ENCODE peak calls at places on chromosomes 11 and 22, in four cellular contexts. One of them, this sample, is unnamed.

GRCh38 chr22:22974795-22975580 is 87.4 kb downstream of the IGLL5 start:
- DNase-seq in fibroblast of pulmonary artery: no peak
- DNase-seq in A549: no peak
- DNase-seq in AG10803: no peak
- DNase-seq in this sample: no peak

GRCh38 chr22:45554040-45554406 is 51.3 kb downstream of the FBLN1 start:
- DNase-seq in fibroblast of pulmonary artery: no peak
- DNase-seq in A549: no peak
- DNase-seq in AG10803: no peak
- DNase-seq in this sample: no peak

GRCh38 chr22:24305260-24305692 is 34.6 kb downstream of the SPECC1L start:
- DNase-seq in fibroblast of pulmonary artery: peak
- DNase-seq in A549: no peak
- DNase-seq in AG10803: peak
- DNase-seq in this sample: no peak

GRCh38 chr11:69530278-69531070 is 49.0 kb downstream of the LINC01488 start:
- DNase-seq in fibroblast of pulmonary artery: no peak
- DNase-seq in A549: no peak
- DNase-seq in AG10803: no peak
- DNase-seq in this sample: no peak

GRCh38 chr22:35766654-35767580 is 49.2 kb downstream of the APOL5 start:
- DNase-seq in fibroblast of pulmonary artery: peak
- DNase-seq in A549: no peak
- DNase-seq in AG10803: peak
- DNase-seq in this sample: peak

GRCh38 chr22:37243402-37244113 is 511 bp downstream of the RAC2 start:
- DNase-seq in fibroblast of pulmonary artery: no peak
- DNase-seq in A549: no peak
- DNase-seq in AG10803: no peak
- DNase-seq in this sample: no peak

GRCh38 chr11:60183595-60184201 is 815 bp upstream of the MS4A6A start:
- DNase-seq in fibroblast of pulmonary artery: no peak
- DNase-seq in A549: no peak
- DNase-seq in AG10803: no peak
- DNase-seq in this sample: no peak

GRCh38 chr22:21856197-21856596 is 11.2 kb downstream of the MAPK1 start:
- DNase-seq in fibroblast of pulmonary artery: no peak
- DNase-seq in A549: no peak
- DNase-seq in AG10803: no peak
- DNase-seq in this sample: no peak

GRCh38 chr22:37045958-37046357 is 5.6 kb upstream of the KCTD17 start:
- DNase-seq in fibroblast of pulmonary artery: peak
- DNase-seq in A549: peak
- DNase-seq in AG10803: peak
- DNase-seq in this sample: peak

GRCh38 chr22:30392661-30393321 is 4.0 kb upstream of the SEC14L2 start:
- DNase-seq in fibroblast of pulmonary artery: no peak
- DNase-seq in A549: no peak
- DNase-seq in AG10803: no peak
- DNase-seq in this sample: no peak

GRCh38 chr22:46575915-46576555 is 38.6 kb upstream of the CELSR1 start:
- DNase-seq in fibroblast of pulmonary artery: no peak
- DNase-seq in A549: peak
- DNase-seq in AG10803: no peak
- DNase-seq in this sample: no peak

GRCh38 chr11:47400813-47401279 is 7.5 kb upstream of the SLC39A13 start:
- DNase-seq in fibroblast of pulmonary artery: no peak
- DNase-seq in A549: no peak
- DNase-seq in AG10803: no peak
- DNase-seq in this sample: peak
- H3K4me3 ChIP-seq in fibroblast of pulmonary artery: no peak
- H3K4me3 ChIP-seq in A549: no peak
- H3K4me3 ChIP-seq in AG10803: no peak
- H3K4me3 ChIP-seq in this sample: no peak

DNA sequence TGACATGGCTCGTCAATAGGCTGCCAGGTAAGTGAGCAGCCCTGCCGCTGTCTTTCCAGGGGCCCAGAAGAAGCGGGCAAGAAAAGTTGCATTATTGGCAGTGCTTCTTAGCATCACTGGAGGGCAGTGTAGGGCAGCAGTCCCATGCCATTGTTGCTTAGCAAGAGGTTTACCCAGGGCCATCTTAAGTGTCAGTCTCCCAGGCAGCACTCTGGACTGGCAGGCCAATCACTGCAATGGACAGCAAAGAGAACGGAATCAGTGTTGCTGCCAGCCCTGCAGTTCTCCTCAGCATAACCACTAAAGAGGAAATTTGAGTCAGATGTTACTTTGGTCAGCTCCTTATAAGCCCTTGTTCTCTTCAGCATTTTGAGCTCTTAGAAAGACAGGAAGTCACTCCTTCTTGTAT is 13.4 kb upstream of the GRK2 start:
- DNase-seq in fibroblast of pulmonary artery: peak
- DNase-seq in A549: peak
- DNase-seq in AG10803: peak
- DNase-seq in this sample: peak
- TF ChIP-seq CTCF in fibroblast of pulmonary artery: peak
- TF ChIP-seq CTCF in A549: peak
- TF ChIP-seq CTCF in AG10803: peak
- TF ChIP-seq CTCF in this sample: peak

GRCh38 chr11:118003021-118003423 is 16.8 kb downstream of the IL10RA start:
- DNase-seq in fibroblast of pulmonary artery: no peak
- DNase-seq in A549: no peak
- DNase-seq in AG10803: no peak
- DNase-seq in this sample: no peak
- H3K4me3 ChIP-seq in fibroblast of pulmonary artery: no peak
- H3K4me3 ChIP-seq in A549: no peak
- H3K4me3 ChIP-seq in AG10803: no peak
- H3K4me3 ChIP-seq in this sample: no peak

GRCh38 chr22:42820075-42820763 is 36.9 kb downstream of the ARFGAP3 start:
- DNase-seq in fibroblast of pulmonary artery: peak
- DNase-seq in A549: no peak
- DNase-seq in AG10803: peak
- DNase-seq in this sample: peak
- TF ChIP-seq CTCF in fibroblast of pulmonary artery: peak
- TF ChIP-seq CTCF in A549: no peak
- TF ChIP-seq CTCF in AG10803: no peak
- TF ChIP-seq CTCF in this sample: no peak

GRCh38 chr11:44189986-44190882 is 94.8 kb downstream of the EXT2 start:
- DNase-seq in fibroblast of pulmonary artery: no peak
- DNase-seq in A549: no peak
- DNase-seq in AG10803: peak
- DNase-seq in this sample: no peak

GRCh38 chr11:44190883-44191230 is 95.4 kb downstream of the EXT2 start:
- DNase-seq in fibroblast of pulmonary artery: no peak
- DNase-seq in A549: no peak
- DNase-seq in AG10803: no peak
- DNase-seq in this sample: peak

GRCh38 chr11:44188643-44189042 is 93.2 kb downstream of the EXT2 start:
- DNase-seq in fibroblast of pulmonary artery: peak
- DNase-seq in A549: peak
- DNase-seq in AG10803: no peak
- DNase-seq in this sample: peak

GRCh38 chr11:44186531-44186930 is 91.1 kb downstream of the EXT2 start:
- DNase-seq in fibroblast of pulmonary artery: no peak
- DNase-seq in A549: no peak
- DNase-seq in AG10803: no peak
- DNase-seq in this sample: no peak

DNA sequence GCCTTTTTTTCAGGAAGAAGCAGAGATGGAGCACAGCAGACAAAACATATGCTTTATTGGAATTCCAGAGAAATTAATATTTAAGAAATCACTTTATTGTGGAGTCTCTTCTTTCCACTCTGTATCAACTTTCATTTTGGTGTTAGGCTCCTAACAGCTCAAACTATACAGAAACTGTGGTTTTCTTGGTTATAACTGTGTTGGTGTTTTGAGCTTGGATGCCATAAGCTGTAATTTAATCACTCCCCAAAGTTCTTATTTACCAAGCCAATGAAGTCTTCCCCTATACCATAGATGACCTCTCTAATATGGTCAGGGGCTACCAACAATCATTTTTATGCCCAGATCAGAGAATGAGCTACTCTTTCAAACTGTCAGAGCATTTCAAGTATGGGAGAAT is 90.0 kb downstream of the EXT2 start:
- DNase-seq in fibroblast of pulmonary artery: no peak
- DNase-seq in A549: no peak
- DNase-seq in AG10803: no peak
- DNase-seq in this sample: no peak
- H3K4me3 ChIP-seq in fibroblast of pulmonary artery: no peak
- H3K4me3 ChIP-seq in A549: no peak
- H3K4me3 ChIP-seq in AG10803: no peak
- H3K4me3 ChIP-seq in this sample: no peak

DNA sequence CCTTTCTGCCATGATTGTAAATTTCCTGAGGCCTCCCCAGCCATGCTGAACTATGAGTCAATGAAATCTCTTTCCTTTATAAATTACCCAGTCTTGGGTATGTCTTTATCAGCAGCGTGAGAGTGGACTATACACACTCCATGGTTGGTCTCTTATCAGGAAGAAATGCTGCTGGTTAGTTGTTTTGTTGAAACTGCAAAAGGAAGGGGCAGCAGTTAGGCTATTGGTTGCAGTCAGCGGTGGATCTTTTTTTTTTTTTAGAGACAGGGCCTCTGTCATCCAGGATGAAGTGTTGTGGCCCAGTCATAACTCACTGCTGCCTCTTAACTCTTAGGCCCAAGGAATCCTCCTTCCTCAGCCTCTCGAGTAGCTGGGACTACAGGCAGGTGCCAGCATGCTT is 51.7 kb downstream of the HSD17B12 start:
- DNase-seq in fibroblast of pulmonary artery: no peak
- DNase-seq in A549: no peak
- DNase-seq in AG10803: no peak
- DNase-seq in this sample: no peak
- TF ChIP-seq CTCF in fibroblast of pulmonary artery: no peak
- TF ChIP-seq CTCF in A549: no peak
- TF ChIP-seq CTCF in AG10803: no peak
- TF ChIP-seq CTCF in this sample: no peak

DNA sequence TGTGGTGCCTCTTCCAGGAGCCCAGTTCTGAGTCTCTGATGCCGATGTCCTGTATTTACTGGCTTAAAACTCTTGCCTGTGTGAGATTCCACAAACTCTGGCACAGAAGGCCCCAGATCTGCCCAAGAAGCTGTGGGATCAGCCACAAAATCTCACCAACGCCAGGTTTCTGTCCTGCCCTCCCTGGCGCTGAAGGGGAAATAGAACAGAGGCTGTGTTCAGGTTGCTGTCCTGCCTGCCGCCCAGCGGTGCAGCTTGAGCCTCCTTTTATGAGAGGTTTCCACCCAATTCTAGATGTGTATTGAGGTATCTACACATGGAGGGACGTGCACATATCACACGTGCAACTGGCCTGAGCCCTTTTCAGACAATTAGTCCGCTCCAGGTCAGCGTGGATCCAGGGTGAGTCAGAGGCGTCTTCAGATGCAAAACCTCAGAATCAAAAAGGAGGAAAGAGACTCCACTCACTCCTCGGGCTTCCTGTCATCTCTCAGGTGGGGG is 2.2 kb downstream of the TMEM80 start:
- DNase-seq in fibroblast of pulmonary artery: no peak
- DNase-seq in A549: no peak
- DNase-seq in AG10803: peak
- DNase-seq in this sample: peak
- H3K4me3 ChIP-seq in fibroblast of pulmonary artery: no peak
- H3K4me3 ChIP-seq in A549: no peak
- H3K4me3 ChIP-seq in AG10803: peak
- H3K4me3 ChIP-seq in this sample: no peak

DNA sequence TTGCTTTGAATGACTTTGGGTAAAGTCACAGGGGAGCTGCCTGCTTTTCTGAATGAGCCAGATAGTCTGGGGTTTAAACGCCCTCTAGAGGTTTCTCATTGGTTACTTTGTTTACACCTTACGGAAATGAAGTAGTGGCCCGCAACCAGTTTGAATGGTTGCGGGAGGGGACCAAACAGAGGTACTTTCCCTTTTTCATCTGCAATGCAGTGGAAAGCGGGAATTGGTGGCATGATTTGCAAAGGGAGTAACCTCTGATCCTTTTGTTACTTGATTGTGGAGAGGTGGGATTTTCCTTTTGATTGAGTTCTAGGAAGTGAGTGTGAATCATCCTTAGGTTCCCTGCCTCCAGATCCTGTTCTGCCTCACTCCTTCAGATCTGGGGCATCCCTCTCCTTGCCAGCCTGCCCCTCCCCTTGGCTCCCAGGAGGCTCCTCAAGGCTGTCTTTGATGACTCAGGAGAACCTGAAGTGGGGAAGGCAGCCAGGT is 15.9 kb upstream of the GLYATL1 start:
- DNase-seq in fibroblast of pulmonary artery: peak
- DNase-seq in A549: peak
- DNase-seq in AG10803: peak
- DNase-seq in this sample: peak
- TF ChIP-seq CTCF in fibroblast of pulmonary artery: peak
- TF ChIP-seq CTCF in A549: peak
- TF ChIP-seq CTCF in AG10803: peak
- TF ChIP-seq CTCF in this sample: peak

GRCh38 chr11:64588701-64589100 is 2.3 kb upstream of the SLC22A12 start:
- DNase-seq in fibroblast of pulmonary artery: no peak
- DNase-seq in A549: no peak
- DNase-seq in AG10803: no peak
- DNase-seq in this sample: no peak

GRCh38 chr11:64592656-64593055 is 1.6 kb downstream of the SLC22A12 start:
- DNase-seq in fibroblast of pulmonary artery: no peak
- DNase-seq in A549: no peak
- DNase-seq in AG10803: no peak
- DNase-seq in this sample: no peak

GRCh38 chr11:64591257-64592233 is 525 bp downstream of the SLC22A12 start:
- DNase-seq in fibroblast of pulmonary artery: no peak
- DNase-seq in A549: no peak
- DNase-seq in AG10803: no peak
- DNase-seq in this sample: no peak

GRCh38 chr11:64592234-64592615 is 1.2 kb downstream of the SLC22A12 start:
- DNase-seq in fibroblast of pulmonary artery: no peak
- DNase-seq in A549: no peak
- DNase-seq in AG10803: no peak
- DNase-seq in this sample: no peak

DNA sequence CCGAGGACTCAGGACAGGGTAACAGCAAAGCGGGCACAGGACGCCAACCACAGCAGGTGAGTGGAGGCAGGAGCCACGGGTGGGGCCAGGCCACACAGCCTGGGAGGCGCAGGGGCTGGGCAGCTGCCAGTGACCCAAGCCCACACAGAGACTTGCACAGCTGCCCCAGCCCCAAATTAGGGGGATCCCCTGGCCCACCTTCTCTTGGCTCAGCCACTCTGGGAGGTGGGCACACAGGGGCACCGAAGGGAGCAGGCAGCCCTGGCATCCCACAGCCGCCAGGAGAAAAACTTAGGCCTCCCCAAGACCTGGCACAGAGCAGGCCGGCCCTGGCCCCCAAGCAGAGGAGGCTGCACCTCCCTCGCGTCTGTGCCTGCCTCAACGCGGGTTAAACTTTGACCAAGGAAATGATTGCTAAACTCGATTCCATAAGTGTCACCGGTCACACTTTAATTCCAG is at the start of gene SLC22A12:
- DNase-seq in fibroblast of pulmonary artery: no peak
- DNase-seq in A549: no peak
- DNase-seq in AG10803: no peak
- DNase-seq in this sample: no peak
- H3K4me3 ChIP-seq in fibroblast of pulmonary artery: no peak
- H3K4me3 ChIP-seq in A549: no peak
- H3K4me3 ChIP-seq in AG10803: no peak
- H3K4me3 ChIP-seq in this sample: no peak

GRCh38 chr11:64090811-64091516 is 55.2 kb downstream of the FLRT1 start:
- DNase-seq in fibroblast of pulmonary artery: peak
- DNase-seq in A549: peak
- DNase-seq in AG10803: peak
- DNase-seq in this sample: peak
- TF ChIP-seq CTCF in fibroblast of pulmonary artery: no peak
- TF ChIP-seq CTCF in A549: peak
- TF ChIP-seq CTCF in AG10803: peak
- TF ChIP-seq CTCF in this sample: no peak

This sample was measured in epithelial cell of esophagus.